ENCODE peak calls at places on chromosomes 11 and 22, in five cellular contexts. R, M, X, B and H are unnamed samples.

GRCh38 chr11:132627981-132628380 is 904.3 kb downstream of the OPCML start:
- DNase-seq in R (no peak), M (no peak), X (no peak), B (no peak), H (no peak)

GRCh38 chr11:63573881-63574855 is 11.0 kb upstream of the PLAAT2 start:
- DNase-seq in R (no peak), M (no peak), X (peak; percentile 32), B (no peak), H (no peak)

GRCh38 chr11:82733444-82734119 is at the start of gene FAM181B:
- DNase-seq in R (peak; percentile 91), M (peak; percentile 94), X (peak; percentile 29), B (no peak), H (no peak)

GRCh38 chr11:134468796-134469195 is 56.8 kb upstream of the B3GAT1 start:
- DNase-seq in R (no peak), M (no peak), X (no peak), B (no peak), H (no peak)

GRCh38 chr22:22235564-22235963 is 9.0 kb upstream of the VPREB1 start:
- DNase-seq in R (no peak), M (peak; percentile 86), X (peak; percentile 22), B (no peak), H (no peak)

GRCh38 chr11:111697910-111698309 is 68.3 kb downstream of the PPP2R1B start:
- DNase-seq in R (no peak), M (no peak), X (no peak), B (no peak), H (no peak)

GRCh38 chr22:38418589-38418988 is 36.4 kb downstream of the KCNJ4 start:
- DNase-seq in R (no peak), M (no peak), X (no peak), B (no peak), H (no peak)

GRCh38 chr22:39556970-39557811 is 13.4 kb upstream of the CACNA1I start:
- DNase-seq in R (peak; percentile 82), M (peak; percentile 66), X (no peak), B (peak; percentile 47), H (no peak)

GRCh38 chr11:27453701-27454100 is 18.9 kb downstream of the LGR4 start:
- DNase-seq in R (no peak), M (no peak), X (no peak), B (no peak), H (no peak)

GRCh38 chr11:66970371-66970807 is 4.7 kb upstream of the C11orf86 start:
- DNase-seq in R (no peak), M (no peak), X (no peak), B (no peak), H (no peak)

GRCh38 chr22:19968450-19968891 is 26.9 kb upstream of the TXNRD2 start:
- DNase-seq in R (no peak), M (no peak), X (no peak), B (no peak), H (no peak)
- TF ChIP-seq CTCF in R (no peak), M (no peak), X (no peak), B (no peak), H (no peak)

DNA sequence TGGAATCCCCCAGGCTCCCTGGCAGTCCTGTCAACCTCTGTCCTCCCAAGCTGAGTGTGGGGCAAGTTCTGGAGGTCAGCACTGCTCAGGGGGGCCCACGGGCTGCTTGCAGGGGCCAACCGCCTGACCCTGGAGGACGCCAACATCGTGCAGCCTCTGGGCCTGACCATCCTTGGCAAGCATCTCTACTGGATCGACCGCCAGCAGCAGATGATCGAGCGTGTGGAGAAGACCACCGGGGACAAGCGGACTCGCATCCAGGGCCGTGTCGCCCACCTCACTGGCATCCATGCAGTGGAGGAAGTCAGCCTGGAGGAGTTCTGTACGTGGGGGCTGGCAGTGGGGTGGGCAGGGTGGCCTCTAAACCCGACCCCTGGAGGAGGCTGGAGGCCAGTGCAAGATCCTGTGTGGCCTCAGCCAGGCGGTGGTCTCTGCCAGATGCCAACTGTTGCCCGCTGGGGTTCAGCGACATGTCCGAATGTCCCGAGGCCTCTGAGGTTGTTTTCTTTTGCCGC is 34.6 kb upstream of the PPP6R3 start:
- DNase-seq in R (no peak), M (no peak), X (no peak), B (no peak), H (no peak)
- H3K36me3 ChIP-seq in R (peaks cover 46% of the 10 kb centered on the region), M (peaks cover 41% of the 10 kb centered on the region), X (peaks cover 3% of the 10 kb centered on the region), B (peaks cover 19% of the 10 kb centered on the region), H (peaks cover 82% of the 10 kb centered on the region)

DNA sequence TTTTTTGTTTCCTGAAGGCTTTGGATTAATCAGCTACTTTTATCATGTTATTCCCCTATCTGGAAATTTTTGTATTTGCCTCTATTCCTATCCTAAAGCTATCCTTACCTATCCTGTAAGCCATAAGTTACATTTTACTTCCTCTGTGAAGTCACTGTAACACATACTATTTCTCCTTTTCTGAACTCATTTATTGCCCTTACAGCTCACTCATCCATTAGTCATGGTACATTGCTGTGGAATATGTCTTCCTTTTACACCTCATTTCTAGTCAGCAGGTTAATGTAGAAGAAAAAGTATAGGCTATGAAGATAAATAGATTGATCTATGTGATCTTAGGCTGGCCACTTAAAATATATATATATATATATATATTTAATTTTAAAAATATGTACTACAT is 28.0 kb downstream of the SWAP70 start:
- DNase-seq in R (no peak), M (no peak), X (peak; percentile 62), B (no peak), H (no peak)
- H3K27ac ChIP-seq in R (peak overlapping the region; percentile 87), M (no peak overlapping the region), X (peak overlapping the region; percentile 75), B (no peak overlapping the region), H (peak overlapping the region; percentile 43)

GRCh38 chr22:46444390-46444854 is 93.0 kb downstream of the CELSR1 start:
- DNase-seq in R (no peak), M (peak; percentile 71), X (no peak), B (no peak), H (no peak)
- TF ChIP-seq CTCF in R (no peak), M (peak; percentile 60), X (no peak), B (no peak), H (no peak)

GRCh38 chr11:12246989-12247388 is 130.4 kb upstream of the PARVA start:
- DNase-seq in R (no peak), M (no peak), X (no peak), B (no peak), H (no peak)
- H3K36me3 ChIP-seq in R (peaks cover 8% of the 10 kb centered on the region), M (no peaks in the 10 kb centered on the region), X (peaks cover 2% of the 10 kb centered on the region), B (no peaks in the 10 kb centered on the region), H (peaks cover 88% of the 10 kb centered on the region)

GRCh38 chr22:33909906-33910305 is 10.4 kb downstream of the LARGE1 start:
- DNase-seq in R (no peak), M (no peak), X (no peak), B (no peak), H (no peak)
- H3K27ac ChIP-seq in R (no peak overlapping the region), M (no peak overlapping the region), X (no peak overlapping the region), B (no peak overlapping the region), H (peak overlapping the region; percentile 31)

GRCh38 chr11:123659311-123659710 is 4.9 kb upstream of the SCN3B start:
- DNase-seq in R (no peak), M (no peak), X (no peak), B (no peak), H (no peak)

GRCh38 chr11:123653997-123654565 is 343 bp downstream of the SCN3B start:
- DNase-seq in R (peak; percentile 89), M (peak; percentile 89), X (peak; percentile 56), B (peak; percentile 28), H (no peak)

GRCh38 chr11:123654566-123655081 is at the start of gene SCN3B:
- DNase-seq in R (peak; percentile 88), M (peak; percentile 95), X (peak; percentile 84), B (peak; percentile 57), H (no peak)

GRCh38 chr11:123650901-123651300 is 3.5 kb downstream of the SCN3B start:
- DNase-seq in R (no peak), M (no peak), X (no peak), B (no peak), H (no peak)

GRCh38 chr11:123653405-123653996 is 923 bp downstream of the SCN3B start:
- DNase-seq in R (no peak), M (no peak), X (no peak), B (peak; percentile 1), H (no peak)
- TF ChIP-seq CTCF in R (no peak), M (peak; percentile 61), X (peak; percentile 26), B (no peak), H (no peak)

GRCh38 chr11:74138021-74138420 is 32.8 kb downstream of the C2CD3 start:
- DNase-seq in R (no peak), M (no peak), X (no peak), B (no peak), H (no peak)
- H3K36me3 ChIP-seq in R (peaks cover 4% of the 10 kb centered on the region), M (peaks cover 37% of the 10 kb centered on the region), X (peaks cover 7% of the 10 kb centered on the region), B (peaks cover 20% of the 10 kb centered on the region), H (peaks cover 7% of the 10 kb centered on the region)

GRCh38 chr11:122882809-122883681 is 486 bp downstream of the JHY start:
- DNase-seq in R (peak; percentile 95), M (peak; percentile 90), X (peak; percentile 50), B (peak; percentile 57), H (peak; percentile 80)

GRCh38 chr11:122888162-122888561 is 5.6 kb downstream of the JHY start:
- DNase-seq in R (no peak), M (no peak), X (no peak), B (no peak), H (no peak)

GRCh38 chr11:122882189-122882808 is at the start of gene JHY:
- DNase-seq in R (no peak), M (no peak), X (no peak), B (no peak), H (no peak)

GRCh38 chr11:122879785-122880184 is 2.8 kb upstream of the JHY start:
- DNase-seq in R (no peak), M (peak; percentile 67), X (no peak), B (no peak), H (no peak)

GRCh38 chr11:122883682-122883981 is 1.1 kb downstream of the JHY start:
- DNase-seq in R (no peak), M (no peak), X (no peak), B (no peak), H (no peak)
- H3K27ac ChIP-seq in R (peak overlapping the region; percentile 88), M (no peak overlapping the region), X (peak overlapping the region; percentile 66), B (peak overlapping the region; percentile 71), H (peak overlapping the region; percentile 84)